ENCODE peak calls at places on chromosomes 12 and 14, in six cellular contexts. One of them, this sample, is unnamed.

GRCh38 chr12:29051221-29051620 is 97.9 kb upstream of the FAR2 start:
- DNase-seq in aorta: no peak
- DNase-seq in uterus: no peak
- DNase-seq in left ventricle myocardium inferior: no peak
- DNase-seq in COR-L47: no peak
- DNase-seq in EH: peak
- DNase-seq in this sample: no peak

GRCh38 chr12:50059440-50060119 is 2.2 kb downstream of the ASIC1 start:
- DNase-seq in COR-L47: no peak
- DNase-seq in uterus: no peak
- DNase-seq in left ventricle myocardium inferior: no peak
- DNase-seq in aorta: no peak
- DNase-seq in EH: peak
- DNase-seq in this sample: no peak

GRCh38 chr14:94646481-94646880 is 34.3 kb downstream of the SERPINA3 start:
- DNase-seq in aorta: no peak
- DNase-seq in left ventricle myocardium inferior: no peak
- DNase-seq in uterus: no peak
- DNase-seq in EH: peak
- DNase-seq in COR-L47: no peak
- DNase-seq in this sample: no peak

GRCh38 chr12:66915312-66915904 is 236.5 kb upstream of the GRIP1 start:
- DNase-seq in COR-L47: no peak
- DNase-seq in left ventricle myocardium inferior: no peak
- DNase-seq in aorta: no peak
- DNase-seq in EH: no peak
- DNase-seq in uterus: no peak
- DNase-seq in this sample: no peak

GRCh38 chr12:65825573-65826512 is 1.6 kb downstream of the HMGA2 start:
- DNase-seq in left ventricle myocardium inferior: no peak
- DNase-seq in aorta: peak
- DNase-seq in uterus: no peak
- DNase-seq in EH: peak
- DNase-seq in COR-L47: no peak
- DNase-seq in this sample: peak

GRCh38 chr14:21614245-21614644 is 20.5 kb downstream of the OR10G2 start:
- DNase-seq in EH: no peak
- DNase-seq in uterus: no peak
- DNase-seq in aorta: no peak
- DNase-seq in left ventricle myocardium inferior: no peak
- DNase-seq in COR-L47: no peak
- DNase-seq in this sample: no peak

GRCh38 chr14:62629070-62629580 is 416.1 kb downstream of the KCNH5 start:
- DNase-seq in uterus: no peak
- DNase-seq in aorta: no peak
- DNase-seq in left ventricle myocardium inferior: no peak
- DNase-seq in EH: no peak
- DNase-seq in COR-L47: no peak
- DNase-seq in this sample: no peak

GRCh38 chr14:94562941-94563883 is 2.0 kb downstream of the SERPINA4 start:
- DNase-seq in uterus: no peak
- DNase-seq in COR-L47: no peak
- DNase-seq in EH: no peak
- DNase-seq in aorta: no peak
- DNase-seq in left ventricle myocardium inferior: no peak
- DNase-seq in this sample: peak

GRCh38 chr14:101135796-101136742 is 232.5 kb upstream of the RTL1 start:
- DNase-seq in EH: no peak
- DNase-seq in left ventricle myocardium inferior: no peak
- DNase-seq in COR-L47: no peak
- DNase-seq in aorta: no peak
- DNase-seq in uterus: no peak
- DNase-seq in this sample: no peak

GRCh38 chr14:99940064-99940463 is 125.2 kb upstream of the EVL start:
- DNase-seq in aorta: no peak
- DNase-seq in left ventricle myocardium inferior: no peak
- DNase-seq in COR-L47: no peak
- DNase-seq in uterus: no peak
- DNase-seq in EH: no peak
- DNase-seq in this sample: no peak

GRCh38 chr14:100230361-100230760 is 8.6 kb upstream of the YY1 start:
- DNase-seq in aorta: no peak
- DNase-seq in uterus: no peak
- DNase-seq in EH: no peak
- DNase-seq in COR-L47: no peak
- DNase-seq in left ventricle myocardium inferior: no peak
- DNase-seq in this sample: peak

GRCh38 chr12:26513357-26514043 is 318.1 kb downstream of the SSPN start:
- DNase-seq in aorta: no peak
- DNase-seq in EH: no peak
- DNase-seq in COR-L47: no peak
- DNase-seq in uterus: no peak
- DNase-seq in left ventricle myocardium inferior: no peak
- DNase-seq in this sample: no peak

GRCh38 chr12:48973992-48974673 is 2.6 kb upstream of the WNT10B start:
- DNase-seq in EH: peak
- DNase-seq in COR-L47: no peak
- DNase-seq in aorta: peak
- DNase-seq in left ventricle myocardium inferior: peak
- DNase-seq in uterus: no peak
- DNase-seq in this sample: no peak

GRCh38 chr14:32414808-32415255 is 85.7 kb downstream of the AKAP6 start:
- DNase-seq in uterus: no peak
- DNase-seq in COR-L47: no peak
- DNase-seq in left ventricle myocardium inferior: no peak
- DNase-seq in aorta: no peak
- DNase-seq in EH: peak
- DNase-seq in this sample: no peak

GRCh38 chr12:54229624-54230212 is 40.9 kb upstream of the SMUG1 start:
- DNase-seq in COR-L47: no peak
- DNase-seq in left ventricle myocardium inferior: no peak
- DNase-seq in aorta: peak
- DNase-seq in uterus: peak
- DNase-seq in EH: peak
- DNase-seq in this sample: no peak

GRCh38 chr14:52848626-52849025 is 57.2 kb upstream of the GNPNAT1 start:
- DNase-seq in EH: peak
- DNase-seq in left ventricle myocardium inferior: no peak
- DNase-seq in uterus: no peak
- DNase-seq in aorta: no peak
- DNase-seq in COR-L47: no peak
- DNase-seq in this sample: no peak

GRCh38 chr12:68943848-68944247 is 10.9 kb upstream of the CPM start:
- DNase-seq in left ventricle myocardium inferior: no peak
- DNase-seq in COR-L47: no peak
- DNase-seq in EH: no peak
- DNase-seq in uterus: no peak
- DNase-seq in aorta: no peak
- DNase-seq in this sample: no peak

GRCh38 chr14:51989293-51990234 is at the start of gene RTRAF:
- DNase-seq in left ventricle myocardium inferior: peak
- DNase-seq in EH: peak
- DNase-seq in uterus: peak
- DNase-seq in COR-L47: peak
- DNase-seq in aorta: peak
- DNase-seq in this sample: peak

GRCh38 chr12:131592972-131593371 is 117.9 kb upstream of the SFSWAP start:
- DNase-seq in aorta: no peak
- DNase-seq in left ventricle myocardium inferior: no peak
- DNase-seq in COR-L47: no peak
- DNase-seq in uterus: no peak
- DNase-seq in EH: no peak
- DNase-seq in this sample: no peak

GRCh38 chr12:98745578-98746391 is 100.7 kb downstream of the APAF1 start:
- DNase-seq in aorta: no peak
- DNase-seq in uterus: peak
- DNase-seq in left ventricle myocardium inferior: no peak
- DNase-seq in COR-L47: no peak
- DNase-seq in EH: peak
- DNase-seq in this sample: no peak

GRCh38 chr12:123398177-123398916 is 14.4 kb downstream of the KMT5A start:
- DNase-seq in uterus: peak
- DNase-seq in COR-L47: no peak
- DNase-seq in left ventricle myocardium inferior: peak
- DNase-seq in EH: peak
- DNase-seq in aorta: peak
- DNase-seq in this sample: no peak

GRCh38 chr12:29337325-29337724 is 43.6 kb downstream of the ERGIC2 start:
- DNase-seq in COR-L47: no peak
- DNase-seq in left ventricle myocardium inferior: no peak
- DNase-seq in EH: no peak
- DNase-seq in aorta: no peak
- DNase-seq in uterus: no peak
- DNase-seq in this sample: no peak

GRCh38 chr12:124044809-124045321 is 71.8 kb downstream of the ZNF664 start:
- DNase-seq in uterus: no peak
- DNase-seq in EH: no peak
- DNase-seq in left ventricle myocardium inferior: no peak
- DNase-seq in COR-L47: no peak
- DNase-seq in aorta: no peak
- DNase-seq in this sample: no peak

GRCh38 chr12:124829708-124830304 is 33.9 kb downstream of the SCARB1 start:
- DNase-seq in COR-L47: no peak
- DNase-seq in EH: peak
- DNase-seq in aorta: no peak
- DNase-seq in uterus: no peak
- DNase-seq in left ventricle myocardium inferior: no peak
- DNase-seq in this sample: no peak

GRCh38 chr14:54001189-54001878 is 44.7 kb upstream of the BMP4 start:
- DNase-seq in COR-L47: no peak
- DNase-seq in EH: peak
- DNase-seq in left ventricle myocardium inferior: no peak
- DNase-seq in aorta: no peak
- DNase-seq in uterus: no peak
- DNase-seq in this sample: no peak

GRCh38 chr12:124681779-124682391 is 114.5 kb upstream of the NCOR2 start:
- DNase-seq in COR-L47: no peak
- DNase-seq in aorta: peak
- DNase-seq in uterus: peak
- DNase-seq in left ventricle myocardium inferior: peak
- DNase-seq in EH: peak
- DNase-seq in this sample: no peak

GRCh38 chr14:100587248-100587762 is at the start of gene BEGAIN:
- DNase-seq in left ventricle myocardium inferior: peak
- DNase-seq in uterus: no peak
- DNase-seq in COR-L47: no peak
- DNase-seq in aorta: no peak
- DNase-seq in EH: no peak
- DNase-seq in this sample: peak

GRCh38 chr12:1277905-1278304 is 286.9 kb downstream of the ERC1 start:
- DNase-seq in left ventricle myocardium inferior: no peak
- DNase-seq in uterus: no peak
- DNase-seq in EH: no peak
- DNase-seq in COR-L47: no peak
- DNase-seq in aorta: no peak
- DNase-seq in this sample: no peak

GRCh38 chr12:53722450-53723041 is 4.7 kb downstream of the CALCOCO1 start:
- DNase-seq in EH: no peak
- DNase-seq in aorta: no peak
- DNase-seq in left ventricle myocardium inferior: no peak
- DNase-seq in uterus: no peak
- DNase-seq in COR-L47: no peak
- DNase-seq in this sample: no peak

GRCh38 chr14:91005716-91006115 is 54.7 kb downstream of the RPS6KA5 start:
- DNase-seq in left ventricle myocardium inferior: no peak
- DNase-seq in COR-L47: no peak
- DNase-seq in EH: no peak
- DNase-seq in aorta: no peak
- DNase-seq in uterus: no peak
- DNase-seq in this sample: no peak

GRCh38 chr14:92435154-92435553 is 78.4 kb upstream of the RIN3 start:
- DNase-seq in uterus: no peak
- DNase-seq in EH: no peak
- DNase-seq in COR-L47: no peak
- DNase-seq in aorta: no peak
- DNase-seq in left ventricle myocardium inferior: no peak
- DNase-seq in this sample: no peak

GRCh38 chr14:83433618-83434017 is 1900.0 kb upstream of the SEL1L start:
- DNase-seq in EH: no peak
- DNase-seq in aorta: no peak
- DNase-seq in uterus: no peak
- DNase-seq in left ventricle myocardium inferior: no peak
- DNase-seq in COR-L47: no peak
- DNase-seq in this sample: no peak

GRCh38 chr14:60723218-60724079 is 702 bp downstream of the SIX4 start:
- DNase-seq in aorta: peak
- DNase-seq in EH: peak
- DNase-seq in uterus: peak
- DNase-seq in COR-L47: peak
- DNase-seq in left ventricle myocardium inferior: no peak
- DNase-seq in this sample: peak

GRCh38 chr12:113325938-113326337 is 9.0 kb downstream of the SLC8B1 start:
- DNase-seq in left ventricle myocardium inferior: peak
- DNase-seq in aorta: peak
- DNase-seq in uterus: peak
- DNase-seq in COR-L47: no peak
- DNase-seq in EH: peak
- DNase-seq in this sample: no peak

GRCh38 chr14:92448786-92449185 is 64.8 kb upstream of the RIN3 start:
- DNase-seq in EH: no peak
- DNase-seq in left ventricle myocardium inferior: no peak
- DNase-seq in aorta: no peak
- DNase-seq in COR-L47: no peak
- DNase-seq in uterus: no peak
- DNase-seq in this sample: peak

GRCh38 chr14:92659765-92660561 is 88.5 kb downstream of the LGMN start:
- DNase-seq in left ventricle myocardium inferior: peak
- DNase-seq in EH: peak
- DNase-seq in aorta: peak
- DNase-seq in COR-L47: no peak
- DNase-seq in uterus: no peak
- DNase-seq in this sample: no peak

GRCh38 chr14:23751591-23751990 is 115.4 kb downstream of the DHRS2 start:
- DNase-seq in uterus: no peak
- DNase-seq in left ventricle myocardium inferior: no peak
- DNase-seq in COR-L47: no peak
- DNase-seq in EH: peak
- DNase-seq in aorta: no peak
- DNase-seq in this sample: no peak